ENCODE peak calls at places on chromosomes 6 and 20, in seven cellular contexts. One of them, this sample, is unnamed.

GRCh38 chr6:46062312-46062711 is 46.7 kb upstream of the CLIC5 start:
- DNase-seq in CD8-positive, alpha-beta T cell: no peak
- DNase-seq in MM.1S: peak; percentile 9
- DNase-seq in upper lobe of right lung: peak; percentile 63
- DNase-seq in ovary: no peak
- DNase-seq in colonic mucosa: peak; percentile 53
- DNase-seq in PC-3: peak; percentile 62
- DNase-seq in this sample: peak; percentile 85

GRCh38 chr6:87656857-87657256 is 45.2 kb downstream of the AKIRIN2 start:
- DNase-seq in ovary: no peak
- DNase-seq in MM.1S: peak; percentile 75
- DNase-seq in upper lobe of right lung: no peak
- DNase-seq in colonic mucosa: no peak
- DNase-seq in PC-3: no peak
- DNase-seq in CD8-positive, alpha-beta T cell: no peak
- DNase-seq in this sample: no peak

GRCh38 chr20:18057106-18057993 is at the start of gene OVOL2:
- DNase-seq in upper lobe of right lung: peak; percentile 94
- DNase-seq in CD8-positive, alpha-beta T cell: no peak
- DNase-seq in MM.1S: peak; percentile 48
- DNase-seq in ovary: no peak
- DNase-seq in colonic mucosa: peak; percentile 95
- DNase-seq in PC-3: peak; percentile 95
- DNase-seq in this sample: peak; percentile 94

GRCh38 chr20:61853073-61854005 is 212.3 kb downstream of the TAF4 start:
- DNase-seq in upper lobe of right lung: no peak
- DNase-seq in ovary: no peak
- DNase-seq in colonic mucosa: no peak
- DNase-seq in MM.1S: no peak
- DNase-seq in CD8-positive, alpha-beta T cell: no peak
- DNase-seq in PC-3: no peak
- DNase-seq in this sample: no peak

GRCh38 chr6:39806277-39806676 is 14.1 kb downstream of the DAAM2 start:
- DNase-seq in colonic mucosa: no peak
- DNase-seq in PC-3: no peak
- DNase-seq in ovary: no peak
- DNase-seq in MM.1S: no peak
- DNase-seq in CD8-positive, alpha-beta T cell: no peak
- DNase-seq in upper lobe of right lung: no peak
- DNase-seq in this sample: no peak

GRCh38 chr6:118372413-118372812 is 175.7 kb upstream of the PLN start:
- DNase-seq in PC-3: no peak
- DNase-seq in MM.1S: no peak
- DNase-seq in ovary: no peak
- DNase-seq in upper lobe of right lung: no peak
- DNase-seq in colonic mucosa: no peak
- DNase-seq in CD8-positive, alpha-beta T cell: no peak
- DNase-seq in this sample: peak; percentile 48

GRCh38 chr6:64504509-64504908 is 868.9 kb downstream of the PHF3 start:
- DNase-seq in ovary: no peak
- DNase-seq in CD8-positive, alpha-beta T cell: no peak
- DNase-seq in PC-3: peak; percentile 73
- DNase-seq in colonic mucosa: no peak
- DNase-seq in MM.1S: no peak
- DNase-seq in upper lobe of right lung: no peak
- DNase-seq in this sample: no peak

GRCh38 chr6:52130440-52130839 is 43.0 kb upstream of the PKHD1 start:
- DNase-seq in MM.1S: no peak
- DNase-seq in colonic mucosa: no peak
- DNase-seq in CD8-positive, alpha-beta T cell: no peak
- DNase-seq in upper lobe of right lung: no peak
- DNase-seq in PC-3: no peak
- DNase-seq in ovary: no peak
- DNase-seq in this sample: no peak

GRCh38 chr20:13857961-13858360 is 73.1 kb downstream of the NDUFAF5 start:
- DNase-seq in upper lobe of right lung: no peak
- DNase-seq in ovary: no peak
- DNase-seq in PC-3: no peak
- DNase-seq in CD8-positive, alpha-beta T cell: no peak
- DNase-seq in colonic mucosa: no peak
- DNase-seq in MM.1S: no peak
- DNase-seq in this sample: no peak

GRCh38 chr6:101806241-101806640 is 412.7 kb downstream of the GRIK2 start:
- DNase-seq in CD8-positive, alpha-beta T cell: no peak
- DNase-seq in upper lobe of right lung: no peak
- DNase-seq in PC-3: peak; percentile 46
- DNase-seq in colonic mucosa: no peak
- DNase-seq in MM.1S: no peak
- DNase-seq in ovary: no peak
- DNase-seq in this sample: no peak

GRCh38 chr6:159655409-159655988 is 37.5 kb downstream of the SOD2 start:
- DNase-seq in ovary: no peak
- DNase-seq in MM.1S: no peak
- DNase-seq in upper lobe of right lung: no peak
- DNase-seq in CD8-positive, alpha-beta T cell: no peak
- DNase-seq in colonic mucosa: no peak
- DNase-seq in PC-3: no peak
- DNase-seq in this sample: no peak

GRCh38 chr20:23441850-23442313 is 2.4 kb downstream of the CSTL1 start:
- DNase-seq in ovary: peak; percentile 63
- DNase-seq in colonic mucosa: peak; percentile 73
- DNase-seq in MM.1S: peak; percentile 64
- DNase-seq in upper lobe of right lung: no peak
- DNase-seq in PC-3: peak; percentile 94
- DNase-seq in CD8-positive, alpha-beta T cell: peak; percentile 43
- DNase-seq in this sample: no peak

GRCh38 chr6:82076855-82077254 is 170.7 kb downstream of the IBTK start:
- DNase-seq in ovary: no peak
- DNase-seq in PC-3: peak; percentile 12
- DNase-seq in colonic mucosa: no peak
- DNase-seq in MM.1S: no peak
- DNase-seq in CD8-positive, alpha-beta T cell: no peak
- DNase-seq in upper lobe of right lung: no peak
- DNase-seq in this sample: no peak

GRCh38 chr20:34124469-34125249 is 12.6 kb upstream of the EIF2S2 start:
- DNase-seq in PC-3: no peak
- DNase-seq in colonic mucosa: no peak
- DNase-seq in upper lobe of right lung: no peak
- DNase-seq in CD8-positive, alpha-beta T cell: no peak
- DNase-seq in ovary: no peak
- DNase-seq in MM.1S: peak; percentile 35
- DNase-seq in this sample: no peak

GRCh38 chr20:53795170-53795569 is 201.5 kb upstream of the ZNF217 start:
- DNase-seq in CD8-positive, alpha-beta T cell: no peak
- DNase-seq in PC-3: peak; percentile 49
- DNase-seq in ovary: no peak
- DNase-seq in MM.1S: no peak
- DNase-seq in colonic mucosa: no peak
- DNase-seq in upper lobe of right lung: no peak
- DNase-seq in this sample: no peak

GRCh38 chr20:51061646-51062045 is 38.7 kb upstream of the KCNG1 start:
- DNase-seq in ovary: no peak
- DNase-seq in PC-3: no peak
- DNase-seq in MM.1S: no peak
- DNase-seq in colonic mucosa: no peak
- DNase-seq in upper lobe of right lung: no peak
- DNase-seq in CD8-positive, alpha-beta T cell: no peak
- DNase-seq in this sample: no peak

GRCh38 chr20:62768234-62768814 is 27.9 kb upstream of the MRGBP start:
- DNase-seq in colonic mucosa: no peak
- DNase-seq in upper lobe of right lung: no peak
- DNase-seq in ovary: no peak
- DNase-seq in CD8-positive, alpha-beta T cell: no peak
- DNase-seq in MM.1S: no peak
- DNase-seq in PC-3: no peak
- DNase-seq in this sample: peak; percentile 72

GRCh38 chr20:50919567-50919966 is 11.7 kb downstream of the ADNP start:
- DNase-seq in colonic mucosa: no peak
- DNase-seq in upper lobe of right lung: peak; percentile 76
- DNase-seq in PC-3: peak; percentile 58
- DNase-seq in MM.1S: no peak
- DNase-seq in CD8-positive, alpha-beta T cell: no peak
- DNase-seq in ovary: peak; percentile 42
- DNase-seq in this sample: peak; percentile 82

GRCh38 chr6:139583420-139583819 is 209.0 kb upstream of the CITED2 start:
- DNase-seq in colonic mucosa: no peak
- DNase-seq in upper lobe of right lung: no peak
- DNase-seq in ovary: no peak
- DNase-seq in MM.1S: no peak
- DNase-seq in PC-3: peak; percentile 64
- DNase-seq in CD8-positive, alpha-beta T cell: no peak
- DNase-seq in this sample: no peak

GRCh38 chr6:154386848-154387717 is 30.5 kb upstream of the IPCEF1 start:
- DNase-seq in MM.1S: no peak
- DNase-seq in CD8-positive, alpha-beta T cell: no peak
- DNase-seq in colonic mucosa: no peak
- DNase-seq in PC-3: peak; percentile 89
- DNase-seq in ovary: no peak
- DNase-seq in upper lobe of right lung: no peak
- DNase-seq in this sample: no peak

GRCh38 chr6:154993026-154993425 is 2.1 kb upstream of the TIAM2 start:
- DNase-seq in colonic mucosa: no peak
- DNase-seq in MM.1S: no peak
- DNase-seq in CD8-positive, alpha-beta T cell: no peak
- DNase-seq in upper lobe of right lung: no peak
- DNase-seq in ovary: no peak
- DNase-seq in PC-3: no peak
- DNase-seq in this sample: no peak

GRCh38 chr20:46152824-46153586 is 34.9 kb downstream of the CD40 start:
- DNase-seq in upper lobe of right lung: no peak
- DNase-seq in MM.1S: no peak
- DNase-seq in ovary: no peak
- DNase-seq in CD8-positive, alpha-beta T cell: no peak
- DNase-seq in PC-3: no peak
- DNase-seq in colonic mucosa: no peak
- DNase-seq in this sample: no peak

GRCh38 chr20:53162251-53162835 is 190.2 kb downstream of the TSHZ2 start:
- DNase-seq in PC-3: peak; percentile 68
- DNase-seq in CD8-positive, alpha-beta T cell: no peak
- DNase-seq in colonic mucosa: no peak
- DNase-seq in upper lobe of right lung: no peak
- DNase-seq in ovary: peak; percentile 33
- DNase-seq in MM.1S: no peak
- DNase-seq in this sample: peak; percentile 73

GRCh38 chr20:49230021-49230420 is 10.8 kb downstream of the DDX27 start:
- DNase-seq in upper lobe of right lung: no peak
- DNase-seq in MM.1S: no peak
- DNase-seq in CD8-positive, alpha-beta T cell: no peak
- DNase-seq in PC-3: no peak
- DNase-seq in ovary: no peak
- DNase-seq in colonic mucosa: no peak
- DNase-seq in this sample: no peak

GRCh38 chr20:49228676-49229075 is 9.5 kb downstream of the DDX27 start:
- DNase-seq in upper lobe of right lung: no peak
- DNase-seq in ovary: no peak
- DNase-seq in MM.1S: no peak
- DNase-seq in CD8-positive, alpha-beta T cell: no peak
- DNase-seq in PC-3: no peak
- DNase-seq in colonic mucosa: no peak
- DNase-seq in this sample: no peak

GRCh38 chr20:49231461-49231860 is 12.2 kb downstream of the DDX27 start:
- DNase-seq in ovary: no peak
- DNase-seq in MM.1S: no peak
- DNase-seq in CD8-positive, alpha-beta T cell: no peak
- DNase-seq in upper lobe of right lung: no peak
- DNase-seq in PC-3: no peak
- DNase-seq in colonic mucosa: no peak
- DNase-seq in this sample: no peak

GRCh38 chr20:49230575-49231211 is 11.5 kb downstream of the DDX27 start:
- DNase-seq in CD8-positive, alpha-beta T cell: no peak
- DNase-seq in colonic mucosa: peak; percentile 24
- DNase-seq in PC-3: no peak
- DNase-seq in ovary: no peak
- DNase-seq in MM.1S: no peak
- DNase-seq in upper lobe of right lung: peak; percentile 70
- DNase-seq in this sample: no peak

DNA sequence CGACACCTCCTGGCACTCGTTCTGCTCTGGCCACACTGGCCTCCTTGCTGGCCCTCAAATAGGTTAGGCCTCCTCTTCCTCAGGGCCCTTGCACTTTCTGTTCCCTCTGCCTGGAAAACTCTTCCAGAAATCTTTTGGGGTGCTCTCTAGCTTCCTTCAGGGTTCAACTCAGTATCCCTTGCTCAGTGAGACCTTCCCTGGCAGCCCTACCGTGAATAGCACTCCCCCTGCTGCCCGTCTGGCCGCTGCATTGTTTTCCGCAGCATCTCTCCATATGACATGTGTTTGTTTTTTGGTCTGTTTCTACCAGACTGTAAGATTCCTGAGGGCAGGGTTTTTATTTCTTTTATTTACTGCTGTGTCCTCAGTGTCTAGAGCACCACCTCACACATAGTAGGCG is 6.7 kb downstream of the DDX27 start:
- DNase-seq in PC-3: no peak
- DNase-seq in ovary: no peak
- DNase-seq in upper lobe of right lung: no peak
- DNase-seq in CD8-positive, alpha-beta T cell: no peak
- DNase-seq in MM.1S: no peak
- DNase-seq in colonic mucosa: no peak
- DNase-seq in this sample: no peak
- TF ChIP-seq CTCF in PC-3: peak; percentile 30
- TF ChIP-seq CTCF in ovary: no peak
- TF ChIP-seq CTCF in upper lobe of right lung: no peak
- TF ChIP-seq CTCF in CD8-positive, alpha-beta T cell: no peak
- TF ChIP-seq CTCF in MM.1S: no peak
- TF ChIP-seq CTCF in colonic mucosa: no peak
- TF ChIP-seq CTCF in this sample: no peak

GRCh38 chr6:41732601-41733348 is 2.6 kb downstream of the TFEB start:
- DNase-seq in colonic mucosa: no peak
- DNase-seq in upper lobe of right lung: no peak
- DNase-seq in ovary: peak; percentile 40
- DNase-seq in PC-3: no peak
- DNase-seq in MM.1S: peak; percentile 87
- DNase-seq in CD8-positive, alpha-beta T cell: peak; percentile 34
- DNase-seq in this sample: no peak
- H3K4me1 ChIP-seq in colonic mucosa: peaks cover 7% of the 10 kb centered on the region
- H3K4me1 ChIP-seq in upper lobe of right lung: peaks cover 48% of the 10 kb centered on the region
- H3K4me1 ChIP-seq in ovary: peaks cover 3% of the 10 kb centered on the region
- H3K4me1 ChIP-seq in PC-3: peaks cover 11% of the 10 kb centered on the region
- H3K4me1 ChIP-seq in MM.1S: peaks cover 20% of the 10 kb centered on the region
- H3K4me1 ChIP-seq in CD8-positive, alpha-beta T cell: peaks cover 64% of the 10 kb centered on the region
- H3K4me1 ChIP-seq in this sample: peaks cover 40% of the 10 kb centered on the region

DNA sequence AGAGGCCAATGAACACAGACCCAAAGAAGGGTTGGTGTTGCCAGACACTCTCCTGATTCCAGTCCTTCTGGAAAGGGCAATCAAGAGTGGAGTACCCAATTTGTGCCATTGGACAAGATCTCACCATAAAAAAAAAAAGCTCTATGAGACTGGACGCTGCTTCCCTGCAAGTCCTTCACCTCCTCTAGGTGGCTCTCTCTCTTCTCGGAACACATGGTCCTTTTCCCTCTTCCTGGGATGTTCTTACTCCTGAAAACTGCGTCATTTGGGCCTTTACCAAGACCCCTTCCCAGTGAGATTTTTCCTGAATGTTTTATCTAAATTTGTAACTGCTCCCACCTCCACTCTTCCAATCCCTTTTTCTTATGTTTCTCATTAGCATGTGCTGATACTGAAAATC is 280.8 kb downstream of the FOXA2 start:
- DNase-seq in ovary: no peak
- DNase-seq in PC-3: peak; percentile 42
- DNase-seq in upper lobe of right lung: no peak
- DNase-seq in colonic mucosa: no peak
- DNase-seq in CD8-positive, alpha-beta T cell: no peak
- DNase-seq in MM.1S: no peak
- DNase-seq in this sample: no peak
- TF ChIP-seq CTCF in ovary: no peak
- TF ChIP-seq CTCF in PC-3: peak; percentile 68
- TF ChIP-seq CTCF in upper lobe of right lung: no peak
- TF ChIP-seq CTCF in colonic mucosa: no peak
- TF ChIP-seq CTCF in CD8-positive, alpha-beta T cell: no peak
- TF ChIP-seq CTCF in MM.1S: no peak
- TF ChIP-seq CTCF in this sample: no peak

GRCh38 chr6:15337584-15337981 is 91.7 kb downstream of the JARID2 start:
- DNase-seq in ovary: no peak
- DNase-seq in colonic mucosa: no peak
- DNase-seq in CD8-positive, alpha-beta T cell: no peak
- DNase-seq in upper lobe of right lung: no peak
- DNase-seq in PC-3: no peak
- DNase-seq in MM.1S: no peak
- DNase-seq in this sample: no peak
- H3K4me1 ChIP-seq in ovary: no peaks in the 10 kb centered on the region
- H3K4me1 ChIP-seq in colonic mucosa: no peaks in the 10 kb centered on the region
- H3K4me1 ChIP-seq in CD8-positive, alpha-beta T cell: peaks cover 47% of the 10 kb centered on the region
- H3K4me1 ChIP-seq in upper lobe of right lung: peaks cover 21% of the 10 kb centered on the region
- H3K4me1 ChIP-seq in PC-3: peaks cover 16% of the 10 kb centered on the region
- H3K4me1 ChIP-seq in MM.1S: peaks cover 16% of the 10 kb centered on the region
- H3K4me1 ChIP-seq in this sample: peaks cover 2% of the 10 kb centered on the region

This sample was measured in kidney.